ENCODE peak calls at places on chromosomes 16 and 17, in six cellular contexts. F, N, W, M, H and Z are unnamed samples.

GRCh38 chr16:77406680-77407079 is 28.2 kb downstream of the ADAMTS18 start:
- DNase-seq in F (no peak), M (no peak), N (no peak), W (no peak), H (peak; percentile 1), Z (no peak)

GRCh38 chr16:76910931-76911330 is 280.1 kb upstream of the MON1B start:
- DNase-seq in H (no peak), F (peak; percentile 68), N (no peak), M (no peak), W (no peak), Z (no peak)

GRCh38 chr17:75417054-75417453 is 11.6 kb upstream of the GRB2 start:
- DNase-seq in N (peak; percentile 46), W (no peak), H (no peak), M (no peak), F (no peak), Z (no peak)

GRCh38 chr16:19130852-19131808 is 17.4 kb downstream of the ITPRIPL2 start:
- DNase-seq in F (no peak), M (no peak), N (peak; percentile 69), W (peak; percentile 44), H (peak; percentile 78), Z (no peak)

GRCh38 chr17:37576281-37576680 is 32.9 kb downstream of the SYNRG start:
- DNase-seq in F (no peak), N (no peak), M (no peak), W (no peak), H (no peak), Z (no peak)

GRCh38 chr17:27294689-27295630 is 1.0 kb downstream of the WSB1 start:
- DNase-seq in W (peak; percentile 60), H (peak; percentile 93), M (peak; percentile 19), F (peak; percentile 53), N (peak; percentile 60), Z (peak; percentile 22)

GRCh38 chr17:45409659-45410076 is 23.0 kb downstream of the ARHGAP27 start:
- DNase-seq in W (no peak), N (no peak), H (no peak), F (no peak), M (no peak), Z (no peak)

GRCh38 chr16:11793840-11794239 is 3.2 kb downstream of the ZC3H7A start:
- DNase-seq in N (peak; percentile 39), M (no peak), H (no peak), W (no peak), F (no peak), Z (no peak)

GRCh38 chr17:65902831-65903549 is 288.9 kb downstream of the CEP112 start:
- DNase-seq in N (no peak), M (no peak), F (no peak), H (no peak), W (no peak), Z (no peak)

GRCh38 chr17:65797809-65798208 is 236.4 kb upstream of the AXIN2 start:
- DNase-seq in N (no peak), F (no peak), M (no peak), H (peak; percentile 12), W (no peak), Z (no peak)

GRCh38 chr17:7258731-7259554 is 3.3 kb downstream of the CLDN7 start:
- DNase-seq in M (no peak), F (no peak), H (no peak), W (no peak), N (no peak), Z (no peak)

GRCh38 chr16:66717112-66717675 is 20.7 kb upstream of the CMTM4 start:
- DNase-seq in M (no peak), F (no peak), N (no peak), H (peak; percentile 74), W (peak; percentile 8), Z (no peak)

GRCh38 chr16:48432136-48432535 is 46.9 kb upstream of the SIAH1 start:
- DNase-seq in W (no peak), F (no peak), H (peak; percentile 82), N (no peak), M (no peak), Z (no peak)